ENCODE peak calls at places on chromosome 20, in eight cellular contexts. R is erythroblast, N is Peyer's patch, T is sigmoid colon, H is uterus, S is suprapubic skin, K is prostate gland, G is IMR-90. J is an unnamed sample.

GRCh38 chr20:37538003-37538402 is 10.3 kb upstream of the BLCAP start:
- DNase-seq in N (peak), T (no peak), K (no peak), S (peak), G (peak), R (no peak), H (no peak), J (no peak)

GRCh38 chr20:59047938-59048680 is 5.5 kb upstream of the PRELID3B start:
- DNase-seq in G (peak), N (peak), H (no peak), T (no peak), R (no peak), S (no peak), K (no peak), J (peak)

GRCh38 chr20:10115021-10115420 is 80.2 kb downstream of the ANKEF1 start:
- DNase-seq in T (no peak), G (peak), N (no peak), H (no peak), K (no peak), R (no peak), S (no peak), J (peak)

GRCh38 chr20:12679456-12679855 is 329.3 kb upstream of the SPTLC3 start:
- DNase-seq in H (no peak), N (no peak), T (no peak), R (no peak), K (no peak), S (no peak), G (no peak), J (no peak)

GRCh38 chr20:25361287-25361683 is 29.4 kb downstream of the ABHD12 start:
- DNase-seq in R (no peak), G (peak), N (no peak), H (no peak), K (no peak), S (no peak), T (no peak), J (no peak)

GRCh38 chr20:1469925-1470571 is 3.4 kb upstream of the NSFL1C start:
- DNase-seq in H (peak), R (peak), K (peak), N (peak), G (peak), S (no peak), T (peak), J (peak)

GRCh38 chr20:24163501-24163900 is 174.9 kb upstream of the GGTLC1 start:
- DNase-seq in K (no peak), G (no peak), T (no peak), S (no peak), N (no peak), H (no peak), R (no peak), J (no peak)

GRCh38 chr20:40279390-40279789 is 409.6 kb downstream of the MAFB start:
- DNase-seq in K (no peak), H (peak), T (peak), N (no peak), G (peak), S (no peak), R (no peak), J (no peak)

GRCh38 chr20:35327074-35327976 is 35.1 kb upstream of the FAM83C start:
- DNase-seq in T (no peak), G (peak), R (peak), S (no peak), K (no peak), H (no peak), N (peak), J (no peak)

GRCh38 chr20:52972190-52972937 is at the start of gene TSHZ2:
- DNase-seq in R (no peak), K (peak), G (peak), N (peak), H (peak), S (no peak), T (peak), J (peak)

GRCh38 chr20:10659651-10660601 is 13.9 kb downstream of the JAG1 start:
- DNase-seq in N (no peak), S (peak), T (peak), H (no peak), K (no peak), G (no peak), R (no peak), J (no peak)

GRCh38 chr20:62929051-62929538 is 2.8 kb upstream of the DIDO1 start:
- DNase-seq in G (peak), T (peak), H (peak), R (peak), S (no peak), N (peak), K (peak), J (no peak)

DNA sequence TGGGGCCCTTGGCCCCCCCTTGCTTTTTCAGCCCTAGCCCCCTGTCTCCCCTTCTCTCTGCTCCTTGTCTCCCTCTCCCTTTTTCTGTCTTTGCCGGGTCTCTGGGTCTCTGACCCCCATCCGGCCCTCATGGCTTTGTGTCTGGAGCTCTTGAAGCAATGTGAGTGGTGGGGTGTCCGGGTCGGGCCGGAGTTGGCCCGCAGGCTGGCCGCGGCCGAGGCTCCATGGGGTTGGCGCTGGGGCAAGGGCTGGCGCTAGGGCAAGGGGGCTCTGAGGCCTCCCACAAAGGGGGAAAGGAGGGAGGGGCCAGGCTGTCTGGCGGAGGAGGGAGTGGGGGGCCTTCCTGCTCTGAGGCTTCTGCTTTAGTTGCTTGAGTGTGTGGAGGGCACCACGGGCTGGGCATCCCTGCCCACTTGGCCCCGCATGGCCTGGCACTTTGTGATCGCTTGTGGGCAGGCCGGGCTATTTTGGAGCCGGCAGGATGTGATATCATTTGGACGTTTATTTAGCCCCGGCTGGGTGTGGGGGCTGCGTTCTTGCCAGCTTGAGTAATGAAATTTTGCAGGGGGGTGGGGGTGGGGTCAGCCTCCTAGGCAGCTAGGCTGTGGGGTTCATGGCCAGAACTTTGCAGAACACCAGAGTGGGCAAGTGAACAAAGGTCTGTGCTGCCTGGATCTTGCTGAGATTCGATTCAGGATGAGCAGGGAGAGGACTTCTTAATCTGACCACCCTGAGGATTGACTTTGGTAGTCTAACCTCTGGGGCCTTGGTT is 78.7 kb upstream of the MYL9 start:
- DNase-seq in K (peak), H (peak), T (peak), N (peak), G (peak), R (no peak), S (no peak), J (no peak)
- TF ChIP-seq POLR2A in K (no peak), H (peak), T (no peak), N (no peak), G (peak), R (no peak), S (peak), J (peak)

DNA sequence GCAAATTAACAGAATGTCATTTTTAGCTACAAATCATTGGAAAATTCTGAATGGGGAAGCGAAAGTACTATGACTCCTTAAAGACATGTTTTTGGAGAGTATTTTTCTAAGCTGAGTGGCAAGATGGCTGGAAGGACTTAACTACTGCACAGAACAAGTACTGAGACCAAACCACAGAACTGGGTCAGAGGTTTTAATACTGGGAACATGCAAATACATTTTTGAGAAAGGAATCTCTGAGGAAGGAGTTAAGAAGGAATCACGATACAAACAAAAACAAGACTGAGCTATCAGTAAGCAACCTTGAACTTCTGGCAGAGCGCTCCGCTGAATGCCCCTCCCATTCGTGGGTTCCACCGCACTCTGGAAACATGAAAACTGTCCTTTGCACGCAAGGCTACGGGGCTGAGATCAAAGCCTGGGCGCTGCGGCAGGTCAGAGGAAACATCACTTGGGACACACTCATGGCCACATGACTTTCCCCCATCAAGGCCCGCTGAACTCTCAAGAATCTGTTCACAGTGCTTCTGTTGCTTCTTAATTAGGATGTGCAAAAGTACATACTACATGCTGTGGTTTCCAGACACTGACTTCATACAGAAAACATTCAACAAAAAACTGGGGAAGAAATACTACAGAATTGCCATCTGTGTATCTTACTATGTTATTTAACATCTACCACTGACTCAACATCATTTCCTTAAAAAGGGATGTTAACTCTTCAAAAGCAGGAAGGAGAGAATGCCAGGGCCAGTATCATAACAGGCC is 27.8 kb downstream of the SLC23A2 start:
- DNase-seq in H (peak), R (peak), S (no peak), K (no peak), T (peak), N (peak), G (peak), J (no peak)
- TF ChIP-seq POLR2A in H (no peak), R (no peak), S (no peak), K (no peak), T (no peak), N (no peak), G (no peak), J (no peak)

DNA sequence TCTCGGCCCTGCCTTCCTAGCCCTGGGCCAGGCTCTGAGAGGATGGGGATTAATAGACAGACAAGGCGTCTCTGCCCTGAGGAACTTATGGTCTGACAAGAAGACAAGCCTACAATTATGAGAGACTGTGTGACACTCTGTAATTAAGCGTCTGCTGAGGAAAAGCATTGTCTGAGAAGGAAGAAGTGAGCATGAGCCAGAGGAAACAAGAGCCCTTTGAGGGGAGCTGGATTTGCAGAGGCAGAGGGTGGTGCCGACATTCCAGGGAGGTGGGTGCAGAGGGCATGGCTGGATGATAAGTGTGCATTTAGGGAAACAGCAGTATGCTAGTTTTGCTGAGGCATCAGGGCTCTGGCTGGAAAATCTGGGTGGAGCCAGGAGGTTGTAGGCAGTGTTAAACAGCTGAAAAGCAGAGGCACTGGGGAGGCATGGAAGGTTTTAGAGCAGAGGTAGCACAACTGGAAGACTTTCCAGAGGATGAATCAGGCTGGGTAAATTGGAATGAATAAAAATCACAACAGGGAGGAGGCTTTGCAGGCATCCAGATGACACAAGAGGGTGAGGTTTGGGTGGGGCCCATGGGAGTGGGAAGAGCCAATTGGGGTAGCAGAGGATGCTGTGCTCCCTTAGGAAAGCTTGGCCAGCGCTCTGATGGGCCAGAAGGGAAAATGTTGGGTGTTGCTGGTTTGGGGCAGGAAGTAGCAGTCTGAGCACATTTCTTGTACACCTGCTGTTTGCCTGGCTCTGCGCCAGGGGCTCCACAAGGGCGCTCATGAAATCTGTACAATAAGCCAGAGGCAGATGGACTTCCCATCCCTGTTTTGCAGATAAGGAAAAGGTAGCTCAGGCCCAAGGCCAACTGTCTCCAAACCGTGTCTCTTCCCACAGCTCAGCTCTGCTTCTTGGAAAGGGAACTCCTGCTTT is 74.0 kb upstream of the MYL9 start:
- DNase-seq in T (peak), S (no peak), H (peak), G (no peak), R (no peak), K (no peak), N (peak), J (peak)
- TF ChIP-seq POLR2A in T (no peak), S (no peak), H (no peak), G (no peak), R (no peak), K (no peak), N (no peak), J (no peak)

GRCh38 chr20:32199006-32199405 is 8.5 kb downstream of the PLAGL2 start:
- DNase-seq in S (no peak), G (no peak), T (no peak), H (no peak), R (no peak), K (no peak), N (no peak), J (no peak)

GRCh38 chr20:32191422-32191821 is 16.1 kb downstream of the PLAGL2 start:
- DNase-seq in S (no peak), T (no peak), R (no peak), N (peak), K (no peak), H (no peak), G (no peak), J (no peak)

GRCh38 chr20:32191873-32192272 is 15.7 kb downstream of the PLAGL2 start:
- DNase-seq in N (peak), R (no peak), G (peak), T (no peak), H (no peak), K (no peak), S (no peak), J (no peak)

GRCh38 chr20:32192698-32193097 is 14.8 kb downstream of the PLAGL2 start:
- DNase-seq in H (no peak), K (no peak), G (no peak), T (no peak), N (peak), S (no peak), R (no peak), J (no peak)

DNA sequence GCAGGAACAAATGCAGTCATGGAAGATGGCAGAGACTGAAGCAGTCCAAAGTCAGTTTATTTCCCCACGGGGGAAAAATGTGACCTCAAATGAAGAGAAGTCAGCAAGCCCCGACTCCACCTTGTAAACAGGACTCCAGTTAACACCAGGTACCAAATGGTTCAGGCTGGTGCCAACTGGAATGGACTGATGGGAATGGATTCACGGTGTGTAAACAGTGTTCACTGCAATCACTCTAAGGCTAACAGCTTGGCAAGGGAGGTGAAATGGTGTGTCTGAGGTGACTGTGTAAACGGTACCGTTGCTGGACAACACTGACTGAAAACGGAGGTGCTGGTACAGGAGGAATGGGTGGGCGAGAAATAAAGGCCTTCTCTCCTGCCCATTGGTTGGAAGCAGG is 12.0 kb downstream of the PLAGL2 start:
- DNase-seq in H (no peak), R (no peak), N (peak), T (no peak), K (peak), S (no peak), G (no peak), J (no peak)
- TF ChIP-seq POLR2A in H (no peak), R (no peak), N (no peak), T (no peak), K (no peak), S (no peak), G (no peak), J (no peak)

DNA sequence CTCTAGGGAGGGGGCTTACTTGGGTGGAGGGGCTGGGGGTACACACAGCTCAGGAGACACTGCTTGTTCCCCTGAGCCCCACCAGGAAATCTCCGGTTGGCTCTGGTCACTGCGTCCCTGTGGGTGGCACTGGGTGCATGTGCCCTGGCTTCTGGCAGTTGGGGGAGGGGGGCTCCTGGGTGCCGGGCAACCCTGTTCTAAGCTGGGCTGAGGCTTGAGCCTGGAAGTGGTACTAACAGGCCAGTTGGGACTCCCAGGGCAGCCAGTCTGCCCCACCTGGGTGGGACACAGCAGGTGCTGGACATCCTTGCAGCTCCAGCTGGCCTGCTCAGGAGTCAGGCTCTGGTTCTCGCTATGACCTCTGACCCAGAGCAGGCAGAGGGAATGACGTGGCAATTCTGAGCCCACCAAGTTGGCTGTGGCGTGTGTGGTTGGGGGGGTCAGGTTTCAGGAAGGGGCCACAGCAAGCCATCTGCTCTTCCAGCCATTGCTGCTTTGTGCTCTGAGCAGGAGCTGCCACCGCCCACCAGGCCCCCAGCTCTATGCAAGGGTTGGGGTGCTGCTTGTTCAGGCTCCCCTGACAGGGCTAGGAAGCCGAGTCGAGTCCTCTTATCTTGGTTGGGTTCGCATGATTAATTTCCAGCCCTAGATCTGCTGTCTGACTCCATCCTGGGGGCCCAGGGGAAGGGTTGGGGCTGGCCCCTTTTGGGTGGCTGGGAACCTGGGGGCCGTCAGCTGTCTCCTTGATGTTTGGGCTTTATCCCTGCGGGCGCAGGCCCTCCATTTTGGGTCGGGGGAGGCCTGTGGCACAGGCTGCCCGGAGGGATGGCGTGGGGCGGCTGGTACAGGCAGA is 590 bp downstream of the C20orf204 start:
- DNase-seq in H (no peak), G (peak), T (no peak), S (no peak), R (no peak), K (no peak), N (no peak), J (no peak)
- TF ChIP-seq POLR2A in H (no peak), G (no peak), T (no peak), S (no peak), R (no peak), K (no peak), N (no peak), J (no peak)

DNA sequence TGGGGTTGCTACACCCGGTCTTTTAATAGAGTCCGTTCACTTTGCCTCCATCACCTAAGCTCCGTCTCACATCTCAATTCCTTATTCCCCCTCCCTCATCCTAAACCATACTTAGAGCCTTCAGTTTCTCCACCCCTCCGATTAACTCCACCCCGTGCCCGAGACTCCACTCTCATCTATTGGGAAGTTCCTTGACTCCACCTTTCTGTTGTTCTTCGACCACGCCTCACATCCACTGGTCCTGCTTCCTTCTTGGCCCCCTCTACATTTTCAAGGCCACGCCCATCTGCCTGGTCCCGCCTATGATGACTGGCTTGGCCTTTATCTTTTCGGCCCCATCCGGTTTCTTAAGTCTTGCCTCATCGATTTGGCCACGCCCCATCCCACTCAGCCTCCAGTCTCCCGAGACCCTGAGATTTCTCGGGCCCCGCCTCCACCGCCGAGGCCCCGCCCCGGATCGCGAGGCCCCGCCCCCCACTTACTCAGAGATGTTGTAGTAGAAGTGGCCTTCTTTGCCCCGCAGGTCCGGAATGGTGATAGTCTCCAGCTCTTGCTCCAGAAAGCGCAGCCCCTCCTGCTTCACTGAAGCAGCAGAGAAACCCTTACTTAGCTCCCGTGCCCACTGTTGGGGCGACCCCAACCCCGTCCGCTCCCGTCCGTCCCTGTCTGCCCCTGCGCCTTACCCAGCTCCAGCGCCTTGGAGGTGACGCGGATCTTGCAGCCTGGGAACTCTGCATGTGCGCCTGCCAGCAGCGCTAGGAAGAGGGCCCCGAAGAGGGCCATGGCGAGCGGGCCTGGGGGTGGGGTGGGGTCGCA is 1.1 kb downstream of the PLTP start:
- DNase-seq in T (peak), G (peak), N (peak), R (peak), H (peak), K (peak), S (peak), J (peak)
- TF ChIP-seq POLR2A in T (peak), G (no peak), N (peak), R (peak), H (peak), K (peak), S (no peak), J (peak)